ENCODE peak calls at places on chromosomes 13 and 19, in ten cellular contexts. One of them, this sample, is unnamed.

GRCh38 chr19:5563941-5564612 is 3.7 kb downstream of the TINCR start:
- DNase-seq in SK-N-SH: peak; percentile 60
- DNase-seq in A549: peak; percentile 63
- DNase-seq in H1: no peak
- DNase-seq in HepG2: no peak
- DNase-seq in esophagus muscularis mucosa: no peak
- DNase-seq in ovary: no peak
- DNase-seq in stomach: no peak
- DNase-seq in tibial nerve: no peak
- DNase-seq in transverse colon: no peak
- DNase-seq in this sample: no peak

GRCh38 chr13:24995225-24995804 is 100.6 kb upstream of the PABPC3 start:
- DNase-seq in H1: no peak
- DNase-seq in stomach: peak; percentile 52
- DNase-seq in transverse colon: peak; percentile 53
- DNase-seq in ovary: peak; percentile 43
- DNase-seq in tibial nerve: no peak
- DNase-seq in A549: peak; percentile 85
- DNase-seq in esophagus muscularis mucosa: peak; percentile 75
- DNase-seq in SK-N-SH: peak; percentile 62
- DNase-seq in HepG2: peak; percentile 75
- DNase-seq in this sample: no peak

GRCh38 chr19:16867211-16867610 is 21.6 kb upstream of the F2RL3 start:
- DNase-seq in transverse colon: no peak
- DNase-seq in SK-N-SH: no peak
- DNase-seq in ovary: no peak
- DNase-seq in tibial nerve: no peak
- DNase-seq in HepG2: no peak
- DNase-seq in esophagus muscularis mucosa: no peak
- DNase-seq in stomach: no peak
- DNase-seq in H1: no peak
- DNase-seq in A549: no peak
- DNase-seq in this sample: no peak

GRCh38 chr13:46172531-46172991 is 9.4 kb downstream of the LCP1 start:
- DNase-seq in tibial nerve: no peak
- DNase-seq in SK-N-SH: no peak
- DNase-seq in A549: no peak
- DNase-seq in esophagus muscularis mucosa: no peak
- DNase-seq in ovary: no peak
- DNase-seq in H1: no peak
- DNase-seq in stomach: no peak
- DNase-seq in HepG2: no peak
- DNase-seq in transverse colon: peak; percentile 41
- DNase-seq in this sample: no peak

GRCh38 chr19:2261438-2262172 is 5.4 kb upstream of the JSRP1 start:
- DNase-seq in H1: no peak
- DNase-seq in SK-N-SH: peak; percentile 49
- DNase-seq in tibial nerve: no peak
- DNase-seq in HepG2: no peak
- DNase-seq in esophagus muscularis mucosa: no peak
- DNase-seq in ovary: no peak
- DNase-seq in transverse colon: peak; percentile 66
- DNase-seq in stomach: peak; percentile 60
- DNase-seq in A549: peak; percentile 56
- DNase-seq in this sample: no peak

GRCh38 chr19:37513397-37513796 is 6.7 kb downstream of the ZNF793 start:
- DNase-seq in stomach: no peak
- DNase-seq in H1: no peak
- DNase-seq in HepG2: no peak
- DNase-seq in SK-N-SH: no peak
- DNase-seq in ovary: no peak
- DNase-seq in tibial nerve: no peak
- DNase-seq in transverse colon: no peak
- DNase-seq in A549: no peak
- DNase-seq in esophagus muscularis mucosa: no peak
- DNase-seq in this sample: no peak

GRCh38 chr13:97394542-97394941 is 39.4 kb upstream of the RAP2A start:
- DNase-seq in ovary: no peak
- DNase-seq in esophagus muscularis mucosa: no peak
- DNase-seq in H1: no peak
- DNase-seq in tibial nerve: no peak
- DNase-seq in HepG2: no peak
- DNase-seq in SK-N-SH: no peak
- DNase-seq in A549: no peak
- DNase-seq in transverse colon: no peak
- DNase-seq in stomach: no peak
- DNase-seq in this sample: no peak

GRCh38 chr13:105642511-105642958 is 892.9 kb downstream of the EFNB2 start:
- DNase-seq in transverse colon: no peak
- DNase-seq in A549: peak; percentile 64
- DNase-seq in ovary: no peak
- DNase-seq in H1: no peak
- DNase-seq in SK-N-SH: no peak
- DNase-seq in tibial nerve: no peak
- DNase-seq in stomach: no peak
- DNase-seq in HepG2: no peak
- DNase-seq in esophagus muscularis mucosa: no peak
- DNase-seq in this sample: no peak

GRCh38 chr19:343941-344624 is 513 bp downstream of the MIER2 start:
- DNase-seq in esophagus muscularis mucosa: no peak
- DNase-seq in stomach: no peak
- DNase-seq in HepG2: no peak
- DNase-seq in ovary: no peak
- DNase-seq in tibial nerve: no peak
- DNase-seq in H1: no peak
- DNase-seq in A549: no peak
- DNase-seq in SK-N-SH: peak; percentile 98
- DNase-seq in transverse colon: no peak
- DNase-seq in this sample: no peak

GRCh38 chr13:28321751-28322150 is 173.2 kb downstream of the FLT1 start:
- DNase-seq in ovary: no peak
- DNase-seq in transverse colon: no peak
- DNase-seq in A549: no peak
- DNase-seq in H1: no peak
- DNase-seq in stomach: no peak
- DNase-seq in HepG2: no peak
- DNase-seq in tibial nerve: no peak
- DNase-seq in SK-N-SH: no peak
- DNase-seq in esophagus muscularis mucosa: no peak
- DNase-seq in this sample: no peak

GRCh38 chr19:35006342-35006998 is 6.3 kb downstream of the GRAMD1A start:
- DNase-seq in HepG2: peak; percentile 99
- DNase-seq in esophagus muscularis mucosa: no peak
- DNase-seq in H1: no peak
- DNase-seq in A549: peak; percentile 100
- DNase-seq in stomach: peak; percentile 78
- DNase-seq in ovary: no peak
- DNase-seq in tibial nerve: no peak
- DNase-seq in transverse colon: peak; percentile 71
- DNase-seq in SK-N-SH: no peak
- DNase-seq in this sample: no peak

GRCh38 chr19:17294051-17294891 is 9.0 kb downstream of the ABHD8 start:
- DNase-seq in H1: no peak
- DNase-seq in ovary: no peak
- DNase-seq in SK-N-SH: peak; percentile 90
- DNase-seq in A549: peak; percentile 60
- DNase-seq in tibial nerve: no peak
- DNase-seq in HepG2: no peak
- DNase-seq in stomach: no peak
- DNase-seq in esophagus muscularis mucosa: peak; percentile 70
- DNase-seq in transverse colon: peak; percentile 56
- DNase-seq in this sample: no peak

GRCh38 chr19:2988568-2988967 is 11.2 kb downstream of the TLE6 start:
- DNase-seq in stomach: no peak
- DNase-seq in H1: no peak
- DNase-seq in SK-N-SH: no peak
- DNase-seq in HepG2: no peak
- DNase-seq in A549: no peak
- DNase-seq in esophagus muscularis mucosa: no peak
- DNase-seq in tibial nerve: no peak
- DNase-seq in ovary: no peak
- DNase-seq in transverse colon: no peak
- DNase-seq in this sample: no peak

GRCh38 chr19:10747271-10747670 is 29.4 kb downstream of the DNM2 start:
- DNase-seq in stomach: peak; percentile 58
- DNase-seq in tibial nerve: no peak
- DNase-seq in HepG2: no peak
- DNase-seq in SK-N-SH: no peak
- DNase-seq in H1: no peak
- DNase-seq in A549: peak; percentile 70
- DNase-seq in transverse colon: peak; percentile 88
- DNase-seq in esophagus muscularis mucosa: no peak
- DNase-seq in ovary: no peak
- DNase-seq in this sample: no peak

GRCh38 chr19:16222806-16223205 is 25.1 kb downstream of the AP1M1 start:
- DNase-seq in transverse colon: no peak
- DNase-seq in HepG2: no peak
- DNase-seq in A549: no peak
- DNase-seq in ovary: no peak
- DNase-seq in esophagus muscularis mucosa: no peak
- DNase-seq in SK-N-SH: no peak
- DNase-seq in H1: no peak
- DNase-seq in tibial nerve: no peak
- DNase-seq in stomach: no peak
- DNase-seq in this sample: no peak

GRCh38 chr19:6744381-6745288 is 5.2 kb downstream of the TRIP10 start:
- DNase-seq in esophagus muscularis mucosa: peak; percentile 94
- DNase-seq in SK-N-SH: no peak
- DNase-seq in stomach: peak; percentile 90
- DNase-seq in HepG2: no peak
- DNase-seq in tibial nerve: peak; percentile 79
- DNase-seq in transverse colon: peak; percentile 90
- DNase-seq in H1: no peak
- DNase-seq in A549: peak; percentile 88
- DNase-seq in ovary: peak; percentile 93
- DNase-seq in this sample: no peak

GRCh38 chr19:33226550-33227241 is 1.0 kb upstream of the SLC7A10 start:
- DNase-seq in transverse colon: peak; percentile 29
- DNase-seq in HepG2: no peak
- DNase-seq in SK-N-SH: peak; percentile 85
- DNase-seq in tibial nerve: no peak
- DNase-seq in stomach: peak; percentile 42
- DNase-seq in esophagus muscularis mucosa: no peak
- DNase-seq in ovary: no peak
- DNase-seq in A549: peak; percentile 67
- DNase-seq in H1: peak; percentile 59
- DNase-seq in this sample: no peak

GRCh38 chr19:36258028-36258875 is 43.3 kb downstream of the ZNF146 start:
- DNase-seq in SK-N-SH: peak; percentile 14
- DNase-seq in ovary: no peak
- DNase-seq in esophagus muscularis mucosa: no peak
- DNase-seq in tibial nerve: no peak
- DNase-seq in HepG2: no peak
- DNase-seq in A549: no peak
- DNase-seq in transverse colon: no peak
- DNase-seq in H1: no peak
- DNase-seq in stomach: no peak
- DNase-seq in this sample: no peak

GRCh38 chr19:32396046-32396652 is 9.4 kb upstream of the DPY19L3 start:
- DNase-seq in stomach: no peak
- DNase-seq in tibial nerve: no peak
- DNase-seq in transverse colon: no peak
- DNase-seq in ovary: no peak
- DNase-seq in HepG2: no peak
- DNase-seq in H1: no peak
- DNase-seq in A549: no peak
- DNase-seq in SK-N-SH: no peak
- DNase-seq in esophagus muscularis mucosa: peak; percentile 53
- DNase-seq in this sample: no peak

GRCh38 chr13:37878921-37879320 is 9.3 kb upstream of the TRPC4 start:
- DNase-seq in H1: no peak
- DNase-seq in HepG2: no peak
- DNase-seq in tibial nerve: no peak
- DNase-seq in transverse colon: no peak
- DNase-seq in stomach: no peak
- DNase-seq in ovary: no peak
- DNase-seq in SK-N-SH: no peak
- DNase-seq in A549: no peak
- DNase-seq in esophagus muscularis mucosa: no peak
- DNase-seq in this sample: no peak
- TF ChIP-seq EP300 in H1: no peak
- TF ChIP-seq EP300 in HepG2: no peak
- TF ChIP-seq EP300 in tibial nerve: no peak
- TF ChIP-seq EP300 in transverse colon: no peak
- TF ChIP-seq EP300 in stomach: no peak
- TF ChIP-seq EP300 in ovary: no peak
- TF ChIP-seq EP300 in SK-N-SH: no peak
- TF ChIP-seq EP300 in A549: no peak
- TF ChIP-seq EP300 in esophagus muscularis mucosa: no peak
- TF ChIP-seq EP300 in this sample: no peak

GRCh38 chr19:8592231-8593009 is 15.2 kb upstream of the MYO1F start:
- DNase-seq in ovary: peak; percentile 100
- DNase-seq in SK-N-SH: peak; percentile 98
- DNase-seq in esophagus muscularis mucosa: peak; percentile 99
- DNase-seq in tibial nerve: peak; percentile 99
- DNase-seq in transverse colon: peak; percentile 90
- DNase-seq in stomach: peak; percentile 85
- DNase-seq in H1: peak; percentile 100
- DNase-seq in HepG2: no peak
- DNase-seq in A549: peak; percentile 98
- DNase-seq in this sample: no peak
- TF ChIP-seq EP300 in ovary: no peak
- TF ChIP-seq EP300 in SK-N-SH: no peak
- TF ChIP-seq EP300 in esophagus muscularis mucosa: no peak
- TF ChIP-seq EP300 in tibial nerve: peak; percentile 71
- TF ChIP-seq EP300 in transverse colon: no peak
- TF ChIP-seq EP300 in stomach: no peak
- TF ChIP-seq EP300 in H1: no peak
- TF ChIP-seq EP300 in HepG2: no peak
- TF ChIP-seq EP300 in A549: no peak
- TF ChIP-seq EP300 in this sample: no peak

DNA sequence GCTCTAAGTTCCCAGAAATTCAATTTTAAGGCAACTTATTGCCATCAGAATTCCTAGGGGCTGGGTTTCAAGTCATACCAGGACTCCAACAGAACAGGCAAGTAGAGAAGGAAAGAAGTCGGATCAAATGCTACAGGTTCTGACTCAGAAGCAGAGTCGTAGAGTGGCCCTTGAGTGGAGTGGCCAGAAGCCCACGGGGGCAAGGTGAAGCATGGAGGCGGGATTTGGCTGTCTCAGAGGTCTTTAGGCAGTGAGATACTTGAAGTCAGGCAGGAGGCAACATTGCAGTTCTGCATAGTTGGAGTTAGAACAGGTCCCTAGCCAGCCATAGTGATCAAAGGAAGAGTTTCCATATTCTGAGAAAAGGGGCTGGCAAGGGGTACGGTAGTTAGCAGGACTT is 111.6 kb downstream of the NHLRC3 start:
- DNase-seq in ovary: no peak
- DNase-seq in SK-N-SH: no peak
- DNase-seq in stomach: no peak
- DNase-seq in A549: no peak
- DNase-seq in tibial nerve: no peak
- DNase-seq in esophagus muscularis mucosa: no peak
- DNase-seq in H1: no peak
- DNase-seq in transverse colon: no peak
- DNase-seq in HepG2: no peak
- DNase-seq in this sample: no peak
- TF ChIP-seq EP300 in ovary: no peak
- TF ChIP-seq EP300 in SK-N-SH: no peak
- TF ChIP-seq EP300 in stomach: no peak
- TF ChIP-seq EP300 in A549: no peak
- TF ChIP-seq EP300 in tibial nerve: no peak
- TF ChIP-seq EP300 in esophagus muscularis mucosa: no peak
- TF ChIP-seq EP300 in H1: no peak
- TF ChIP-seq EP300 in transverse colon: no peak
- TF ChIP-seq EP300 in HepG2: no peak
- TF ChIP-seq EP300 in this sample: no peak

GRCh38 chr13:113972451-113973217 is 1.2 kb downstream of the C13orf46 start:
- DNase-seq in transverse colon: no peak
- DNase-seq in HepG2: no peak
- DNase-seq in A549: no peak
- DNase-seq in SK-N-SH: no peak
- DNase-seq in H1: no peak
- DNase-seq in tibial nerve: no peak
- DNase-seq in esophagus muscularis mucosa: no peak
- DNase-seq in stomach: no peak
- DNase-seq in ovary: no peak
- DNase-seq in this sample: no peak
- TF ChIP-seq EP300 in transverse colon: no peak
- TF ChIP-seq EP300 in HepG2: no peak
- TF ChIP-seq EP300 in A549: no peak
- TF ChIP-seq EP300 in SK-N-SH: no peak
- TF ChIP-seq EP300 in H1: no peak
- TF ChIP-seq EP300 in tibial nerve: no peak
- TF ChIP-seq EP300 in esophagus muscularis mucosa: no peak
- TF ChIP-seq EP300 in stomach: no peak
- TF ChIP-seq EP300 in ovary: no peak
- TF ChIP-seq EP300 in this sample: no peak